ENCODE peak calls at places on chromosomes 3 and 15, in seven cellular contexts. Z, I, J, W, H, T and M are unnamed samples.

GRCh38 chr3:65042675-65043074 is 354.9 kb upstream of the ADAMTS9 start:
- DNase-seq in Z (no peak), I (peak), J (no peak), W (no peak), H (no peak), T (no peak), M (no peak)

GRCh38 chr3:109050591-109051167 is 67.3 kb downstream of the MORC1 start:
- DNase-seq in Z (peak), I (peak), J (peak), W (no peak), H (no peak), T (no peak), M (peak)

GRCh38 chr3:130671545-130671944 is 75.1 kb downstream of the PIK3R4 start:
- DNase-seq in Z (no peak), I (peak), J (no peak), W (no peak), H (no peak), T (no peak), M (no peak)

GRCh38 chr15:80709542-80709941 is 14.4 kb downstream of the ABHD17C start:
- DNase-seq in Z (no peak), I (no peak), J (no peak), W (no peak), H (no peak), T (no peak), M (peak)

GRCh38 chr3:135238866-135239434 is 443.9 kb downstream of the EPHB1 start:
- DNase-seq in Z (no peak), I (no peak), J (peak), W (no peak), H (no peak), T (no peak), M (no peak)

GRCh38 chr3:56819016-56819809 is 17.5 kb upstream of the ARHGEF3 start:
- DNase-seq in Z (peak), I (peak), J (no peak), W (no peak), H (no peak), T (no peak), M (no peak)

GRCh38 chr3:63914312-63914711 is 2.1 kb upstream of the SCAANT1 start:
- DNase-seq in Z (no peak), I (no peak), J (no peak), W (no peak), H (no peak), T (peak), M (no peak)

GRCh38 chr15:90641581-90642463 is 75.3 kb upstream of the BLM start:
- DNase-seq in Z (no peak), I (no peak), J (no peak), W (no peak), H (no peak), T (no peak), M (no peak)

GRCh38 chr3:72960812-72961518 is 35.6 kb upstream of the PPP4R2 start:
- DNase-seq in Z (no peak), I (peak), J (no peak), W (no peak), H (peak), T (peak), M (peak)

GRCh38 chr3:67647390-67647878 is 7.0 kb downstream of the SUCLG2 start:
- DNase-seq in Z (peak), I (peak), J (no peak), W (peak), H (peak), T (no peak), M (peak)

GRCh38 chr3:151843275-151843674 is 29.4 kb downstream of the AADAC start:
- DNase-seq in Z (peak), I (peak), J (no peak), W (no peak), H (no peak), T (no peak), M (no peak)

GRCh38 chr15:68781766-68782588 is 38.7 kb downstream of the ANP32A start:
- DNase-seq in Z (no peak), I (no peak), J (peak), W (peak), H (no peak), T (peak), M (no peak)

GRCh38 chr15:31262901-31263671 is 63.5 kb upstream of the KLF13 start:
- DNase-seq in Z (no peak), I (peak), J (peak), W (no peak), H (no peak), T (peak), M (no peak)

GRCh38 chr3:169497567-169498257 is 165.8 kb downstream of the MECOM start:
- DNase-seq in Z (no peak), I (peak), J (no peak), W (no peak), H (no peak), T (no peak), M (no peak)

GRCh38 chr15:99282129-99282528 is 30.8 kb downstream of the LRRC28 start:
- DNase-seq in Z (no peak), I (no peak), J (no peak), W (no peak), H (no peak), T (no peak), M (no peak)

GRCh38 chr3:104909188-104909587 is 457.5 kb upstream of the ALCAM start:
- DNase-seq in Z (peak), I (peak), J (no peak), W (no peak), H (peak), T (no peak), M (peak)

GRCh38 chr3:32817195-32817560 is 619 bp upstream of the TRIM71 start:
- DNase-seq in Z (no peak), I (no peak), J (peak), W (no peak), H (no peak), T (no peak), M (peak)

GRCh38 chr3:140816372-140816771 is 125.3 kb upstream of the SLC25A36 start:
- DNase-seq in Z (no peak), I (no peak), J (no peak), W (no peak), H (no peak), T (no peak), M (no peak)

GRCh38 chr3:112004664-112005063 is 5.9 kb downstream of the TAGLN3 start:
- DNase-seq in Z (no peak), I (no peak), J (no peak), W (no peak), H (no peak), T (no peak), M (peak)

GRCh38 chr15:41730543-41730942 is 43.7 kb upstream of the MAPKBP1 start:
- DNase-seq in Z (no peak), I (no peak), J (no peak), W (no peak), H (no peak), T (no peak), M (peak)

GRCh38 chr15:43920815-43921214 is 94.0 kb downstream of the WDR76 start:
- DNase-seq in Z (no peak), I (peak), J (peak), W (no peak), H (no peak), T (no peak), M (no peak)

GRCh38 chr15:89672221-89673161 is 6.7 kb downstream of the PLIN1 start:
- DNase-seq in Z (no peak), I (peak), J (no peak), W (no peak), H (no peak), T (peak), M (no peak)

GRCh38 chr3:13823186-13823585 is 56.7 kb downstream of the WNT7A start:
- DNase-seq in Z (no peak), I (no peak), J (no peak), W (no peak), H (no peak), T (no peak), M (no peak)

GRCh38 chr15:85582719-85583089 is 202.3 kb downstream of the AKAP13 start:
- DNase-seq in Z (no peak), I (peak), J (no peak), W (peak), H (no peak), T (peak), M (peak)

GRCh38 chr3:29099296-29099695 is 181.6 kb upstream of the RBMS3 start:
- DNase-seq in Z (no peak), I (no peak), J (no peak), W (no peak), H (no peak), T (no peak), M (no peak)

GRCh38 chr3:13718000-13718399 is 161.9 kb downstream of the WNT7A start:
- DNase-seq in Z (no peak), I (no peak), J (peak), W (no peak), H (no peak), T (peak), M (no peak)

GRCh38 chr3:108338901-108339545 is 42.7 kb downstream of the HHLA2 start:
- DNase-seq in Z (no peak), I (no peak), J (no peak), W (no peak), H (no peak), T (no peak), M (no peak)

GRCh38 chr15:26772588-26773484 is at the start of gene GABRB3:
- DNase-seq in Z (peak), I (peak), J (peak), W (peak), H (no peak), T (peak), M (peak)

DNA sequence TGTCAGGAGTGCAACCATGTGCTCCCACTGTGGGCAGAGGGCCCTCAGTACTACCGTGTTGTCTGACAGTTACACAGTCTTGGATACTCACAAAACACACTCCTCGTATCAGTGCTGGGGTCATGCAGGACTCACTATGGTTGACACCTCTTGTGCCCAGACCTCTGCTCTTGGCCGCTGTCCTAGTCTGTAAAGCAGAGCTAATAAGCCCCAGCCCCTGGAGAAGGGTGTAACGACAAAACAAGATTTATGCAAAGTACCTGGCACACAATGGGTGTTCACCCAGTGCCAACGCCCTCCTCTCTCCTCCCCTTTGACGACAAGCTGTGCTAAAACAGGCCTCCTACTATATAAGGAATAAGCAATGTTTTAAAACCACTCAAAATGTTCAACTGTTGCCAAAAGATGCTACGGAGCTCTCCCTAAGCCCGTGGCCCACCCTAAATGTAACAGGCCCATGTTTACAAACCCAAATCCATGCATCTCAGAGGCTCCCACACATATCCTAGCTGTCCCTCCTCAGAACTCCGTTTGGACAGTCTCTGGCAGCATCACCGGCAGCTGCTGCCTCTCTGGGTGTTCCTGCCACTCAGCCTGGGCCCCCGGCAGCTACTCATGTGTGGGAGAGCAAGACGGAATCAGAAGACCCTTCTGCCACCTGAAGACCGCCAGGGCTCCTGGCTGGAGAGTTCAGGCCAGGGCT is 65.8 kb downstream of the MRPL46 start:
- DNase-seq in Z (no peak), I (no peak), J (no peak), W (no peak), H (no peak), T (no peak), M (no peak)
- H3K27ac ChIP-seq in Z (peak), I (no peak), J (no peak), W (no peak), H (no peak), T (no peak), M (peak)

GRCh38 chr3:39082652-39083313 is 24.6 kb downstream of the GORASP1 start:
- DNase-seq in Z (no peak), I (no peak), J (no peak), W (no peak), H (no peak), T (no peak), M (no peak)

GRCh38 chr3:39075910-39076309 is 24.1 kb downstream of the WDR48 start:
- DNase-seq in Z (no peak), I (no peak), J (no peak), W (no peak), H (no peak), T (no peak), M (no peak)

GRCh38 chr3:39079530-39079929 is 27.7 kb downstream of the WDR48 start:
- DNase-seq in Z (no peak), I (no peak), J (no peak), W (no peak), H (no peak), T (no peak), M (no peak)
- TF ChIP-seq CTCF in Z (peak), I (no peak), J (no peak), W (no peak), H (no peak), T (no peak), M (no peak)

GRCh38 chr15:64948916-64949315 is 37.2 kb downstream of the ANKDD1A start:
- DNase-seq in Z (no peak), I (no peak), J (no peak), W (no peak), H (no peak), T (no peak), M (no peak)

GRCh38 chr15:64944961-64945360 is 33.3 kb downstream of the ANKDD1A start:
- DNase-seq in Z (no peak), I (no peak), J (no peak), W (no peak), H (no peak), T (no peak), M (no peak)

GRCh38 chr15:64942356-64942755 is 30.7 kb downstream of the ANKDD1A start:
- DNase-seq in Z (no peak), I (no peak), J (no peak), W (no peak), H (no peak), T (no peak), M (no peak)

GRCh38 chr15:64947211-64947610 is 35.5 kb downstream of the ANKDD1A start:
- DNase-seq in Z (no peak), I (no peak), J (peak), W (no peak), H (no peak), T (no peak), M (no peak)

GRCh38 chr15:64943512-64944225 is 32.0 kb downstream of the ANKDD1A start:
- DNase-seq in Z (no peak), I (no peak), J (no peak), W (no peak), H (no peak), T (no peak), M (no peak)
- H3K27ac ChIP-seq in Z (no peak), I (no peak), J (no peak), W (no peak), H (no peak), T (no peak), M (no peak)

GRCh38 chr3:71425491-71426071 is 157.9 kb downstream of the FOXP1 start:
- DNase-seq in Z (no peak), I (peak), J (no peak), W (no peak), H (peak), T (no peak), M (no peak)

GRCh38 chr3:71421475-71421819 is 162.1 kb downstream of the FOXP1 start:
- DNase-seq in Z (no peak), I (no peak), J (no peak), W (no peak), H (no peak), T (no peak), M (no peak)

GRCh38 chr3:71419369-71419768 is 164.2 kb downstream of the FOXP1 start:
- DNase-seq in Z (no peak), I (no peak), J (no peak), W (no peak), H (no peak), T (no peak), M (no peak)

GRCh38 chr3:71421820-71422566 is 161.5 kb downstream of the FOXP1 start:
- DNase-seq in Z (no peak), I (no peak), J (no peak), W (no peak), H (no peak), T (no peak), M (no peak)

GRCh38 chr3:71423151-71423906 is 160.2 kb downstream of the FOXP1 start:
- DNase-seq in Z (peak), I (peak), J (no peak), W (no peak), H (no peak), T (no peak), M (peak)
- TF ChIP-seq CTCF in Z (no peak), I (no peak), J (peak), W (no peak), H (peak), T (no peak), M (peak)

DNA sequence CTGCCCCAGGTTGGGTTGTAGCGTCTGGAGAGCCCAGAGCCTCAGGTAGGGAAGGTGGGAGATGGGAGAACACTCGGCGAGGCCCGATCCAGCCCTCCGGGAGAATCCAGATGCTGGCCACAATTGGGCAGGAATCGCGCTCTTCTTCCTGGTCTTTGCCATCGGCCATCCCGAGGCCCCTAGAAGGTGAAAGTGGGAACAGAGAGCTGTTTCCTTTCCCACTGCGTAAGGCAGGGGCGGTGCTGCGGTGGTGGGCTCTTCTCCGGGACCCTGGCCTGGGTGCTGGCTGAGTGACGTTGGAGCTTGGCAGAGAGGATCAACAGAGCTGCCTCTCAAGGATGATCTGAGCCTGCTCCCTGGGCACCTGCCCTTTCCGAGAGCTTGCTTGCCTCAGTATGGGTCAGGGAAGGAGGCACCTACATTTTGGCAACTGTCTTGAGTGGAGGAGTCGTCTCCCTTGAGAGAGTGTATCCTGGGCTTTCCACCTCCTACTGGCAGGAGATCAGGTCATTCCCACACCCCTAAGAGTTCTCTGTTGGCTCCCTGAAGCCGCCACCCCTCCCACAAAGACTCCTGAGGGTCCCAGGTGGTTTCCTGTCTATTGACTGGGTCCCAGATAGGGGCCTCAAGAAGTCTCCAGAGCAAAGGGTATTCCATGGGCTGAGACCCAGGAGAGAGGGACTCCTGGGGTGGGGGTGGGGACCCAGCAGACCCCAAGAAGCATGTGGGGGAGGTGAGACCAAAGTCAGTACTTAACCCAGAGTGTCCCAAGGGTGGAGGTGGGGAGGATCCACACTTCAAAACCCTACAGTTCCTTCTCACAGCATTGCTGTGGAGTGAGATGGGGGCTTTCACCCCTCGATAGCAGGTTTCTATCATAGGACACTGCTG is 1.6 kb downstream of the C15orf39 start:
- DNase-seq in Z (peak), I (peak), J (no peak), W (no peak), H (no peak), T (no peak), M (no peak)
- H3K27ac ChIP-seq in Z (peak), I (peak), J (no peak), W (peak), H (peak), T (peak), M (peak)